ENCODE peak calls at places on chromosomes 12 and 14, in seven cellular contexts. L is AG04449, Y is cardiac muscle cell, R is HCT116, E is K562, I is pancreas, O is HL-60. D is an unnamed sample.
A peak's percentile ranks its signal among the peaks of the same experiment; 100 is the strongest.

GRCh38 chr12:9943244-9943643 is 11.1 kb upstream of the CLEC2A start:
- DNase-seq in L (no peak), Y (no peak), I (no peak), O (no peak), R (no peak), E (no peak), D (no peak)

GRCh38 chr12:115383668-115384067 is 699.7 kb upstream of the TBX3 start:
- DNase-seq in Y (peak; percentile 83), O (no peak), L (no peak), R (no peak), E (no peak), I (no peak), D (no peak)

GRCh38 chr12:74515849-74516248 is 21.8 kb upstream of the ATXN7L3B start:
- DNase-seq in Y (no peak), R (no peak), O (no peak), L (no peak), I (no peak), E (no peak), D (no peak)

GRCh38 chr12:130633771-130634170 is 82.3 kb downstream of the RIMBP2 start:
- DNase-seq in O (no peak), E (no peak), L (no peak), Y (no peak), R (no peak), I (peak; percentile 22), D (no peak)

GRCh38 chr14:28707814-28708213 is 58.8 kb upstream of the FOXG1 start:
- DNase-seq in L (peak; percentile 29), E (no peak), Y (peak; percentile 40), I (no peak), O (no peak), R (no peak), D (peak; percentile 65)

GRCh38 chr12:20601668-20602280 is 93.4 kb upstream of the SLCO1C1 start:
- DNase-seq in I (no peak), R (peak; percentile 46), L (peak; percentile 36), E (no peak), Y (peak; percentile 74), O (no peak), D (no peak)

GRCh38 chr12:105561981-105562726 is 231.7 kb downstream of the C12orf75 start:
- DNase-seq in E (no peak), R (peak; percentile 76), I (no peak), O (no peak), Y (peak; percentile 85), L (peak; percentile 45), D (peak; percentile 54)

GRCh38 chr14:59356783-59357182 is 108.4 kb downstream of the GPR135 start:
- DNase-seq in O (no peak), Y (no peak), E (no peak), R (no peak), I (no peak), L (no peak), D (no peak)

GRCh38 chr14:52077261-52077984 is 8.6 kb upstream of the NID2 start:
- DNase-seq in L (no peak), I (no peak), Y (peak; percentile 49), R (no peak), E (no peak), O (no peak), D (no peak)

GRCh38 chr12:38424436-38424835 is 107.9 kb downstream of the ALG10B start:
- DNase-seq in E (no peak), Y (no peak), O (no peak), R (no peak), L (no peak), I (no peak), D (no peak)

GRCh38 chr14:67510121-67510520 is 21.6 kb upstream of the TMEM229B start:
- DNase-seq in R (no peak), O (no peak), L (no peak), I (no peak), Y (peak; percentile 38), E (no peak), D (no peak)

GRCh38 chr12:84877340-84877739 is 35.3 kb downstream of the SLC6A15 start:
- DNase-seq in O (no peak), E (no peak), R (no peak), Y (no peak), I (no peak), L (no peak), D (no peak)

GRCh38 chr12:119791453-119791852 is 85.7 kb downstream of the CIT start:
- DNase-seq in R (no peak), O (no peak), I (no peak), L (no peak), Y (no peak), E (no peak), D (no peak)

GRCh38 chr14:91202234-91202974 is 42.1 kb downstream of the GPR68 start:
- DNase-seq in E (peak; percentile 73), Y (peak; percentile 81), L (no peak), R (no peak), O (peak; percentile 28), I (no peak), D (no peak)

GRCh38 chr12:131388164-131388795 is 322.6 kb upstream of the SFSWAP start:
- DNase-seq in Y (no peak), L (no peak), I (no peak), R (no peak), O (no peak), E (no peak), D (no peak)

GRCh38 chr12:56104815-56105476 is 587 bp downstream of the PA2G4 start:
- DNase-seq in O (no peak), R (no peak), L (no peak), E (peak; percentile 70), Y (no peak), I (no peak), D (no peak)

GRCh38 chr12:124392991-124393790 is 98.3 kb downstream of the RFLNA start:
- DNase-seq in E (no peak), L (no peak), O (no peak), Y (peak; percentile 93), R (no peak), I (peak; percentile 91), D (peak; percentile 89)

GRCh38 chr12:99259040-99259934 is 388.3 kb upstream of the GARIN6 start:
- DNase-seq in Y (peak; percentile 6), O (no peak), E (no peak), L (no peak), I (no peak), R (no peak), D (no peak)

GRCh38 chr14:75044322-75044721 is 6.9 kb downstream of the MLH3 start:
- DNase-seq in L (peak; percentile 52), O (no peak), R (no peak), E (no peak), Y (peak; percentile 60), I (no peak), D (peak; percentile 47)

DNA sequence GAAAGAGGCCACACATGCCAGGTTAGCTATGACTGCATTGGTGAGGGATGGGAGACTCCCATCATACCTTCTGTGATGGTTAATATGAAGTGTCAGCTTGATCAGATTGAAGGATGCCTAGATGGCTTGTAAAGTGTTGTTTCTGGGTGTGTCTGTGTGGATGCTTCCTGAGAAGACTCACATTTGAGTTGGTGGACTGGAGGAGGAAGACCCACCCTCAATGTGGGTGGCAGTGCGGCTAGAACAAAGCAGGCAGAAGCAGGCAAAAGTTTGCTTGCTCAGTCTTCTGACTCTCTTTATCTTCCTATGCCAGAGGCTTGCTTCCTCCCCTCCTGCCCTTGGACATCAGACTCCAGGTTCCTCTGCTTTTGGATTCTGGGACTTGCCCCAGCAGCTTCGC is 88.2 kb downstream of the SSPN start:
- DNase-seq in Y (no peak), L (no peak), E (no peak), R (no peak), O (no peak), I (no peak), D (no peak)
- H3K4me3 ChIP-seq in Y (no peak overlapping the region), L (no peak overlapping the region), E (no peak overlapping the region), R (no peak overlapping the region), O (no peak overlapping the region), I (no peak overlapping the region), D (no peak overlapping the region)

GRCh38 chr14:76872796-76873432 is 46.7 kb downstream of the LRRC74A start:
- DNase-seq in R (no peak), Y (peak; percentile 61), L (no peak), E (peak; percentile 69), I (peak; percentile 29), O (no peak), D (no peak)

GRCh38 chr14:76867536-76868452 is 41.6 kb downstream of the LRRC74A start:
- DNase-seq in I (no peak), Y (no peak), E (no peak), R (no peak), O (peak; percentile 49), L (no peak), D (no peak)

GRCh38 chr14:76868453-76869170 is 42.4 kb downstream of the LRRC74A start:
- DNase-seq in L (no peak), O (no peak), Y (no peak), E (no peak), R (no peak), I (no peak), D (no peak)

GRCh38 chr14:76866469-76866868 is 40.3 kb downstream of the LRRC74A start:
- DNase-seq in Y (no peak), E (no peak), L (no peak), I (no peak), O (no peak), R (no peak), D (no peak)

DNA sequence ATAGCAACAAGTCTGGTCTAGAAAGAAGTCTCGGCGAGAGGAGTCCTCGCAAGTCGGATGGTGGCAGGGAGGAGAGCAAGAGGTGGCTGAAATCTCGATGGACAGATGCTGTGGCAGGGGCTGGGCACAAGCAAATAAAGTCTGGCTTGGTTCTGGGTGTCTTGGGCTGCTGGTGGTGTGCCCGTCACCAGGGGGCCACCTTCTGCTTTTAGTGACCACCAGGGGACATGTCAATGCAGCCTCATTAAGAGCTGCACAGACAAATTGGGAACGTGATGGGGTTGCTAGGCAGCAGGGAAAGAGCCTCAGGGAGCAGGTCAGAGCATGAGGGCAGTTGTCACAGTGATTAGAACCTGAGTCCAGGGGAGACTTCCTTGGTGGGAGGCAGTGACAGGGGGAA is 43.9 kb downstream of the LRRC74A start:
- DNase-seq in R (no peak), O (no peak), I (no peak), E (no peak), Y (no peak), L (no peak), D (no peak)
- TF ChIP-seq CTCF in R (peak; percentile 61), O (no peak), I (no peak), E (peak; percentile 81), Y (no peak), L (peak; percentile 33), D (peak; percentile 25)

GRCh38 chr12:53954694-53955035 is at the start of gene HOXC12:
- DNase-seq in O (no peak), Y (no peak), E (no peak), I (no peak), R (no peak), L (no peak), D (no peak)
- H3K4me3 ChIP-seq in O (no peak within 1 kb of the TSS), Y (no peak within 1 kb of the TSS), E (no peak within 1 kb of the TSS), I (no peak within 1 kb of the TSS), R (no peak within 1 kb of the TSS), L (peak within 1 kb of the TSS; percentile 18), D (no peak within 1 kb of the TSS)

DNA sequence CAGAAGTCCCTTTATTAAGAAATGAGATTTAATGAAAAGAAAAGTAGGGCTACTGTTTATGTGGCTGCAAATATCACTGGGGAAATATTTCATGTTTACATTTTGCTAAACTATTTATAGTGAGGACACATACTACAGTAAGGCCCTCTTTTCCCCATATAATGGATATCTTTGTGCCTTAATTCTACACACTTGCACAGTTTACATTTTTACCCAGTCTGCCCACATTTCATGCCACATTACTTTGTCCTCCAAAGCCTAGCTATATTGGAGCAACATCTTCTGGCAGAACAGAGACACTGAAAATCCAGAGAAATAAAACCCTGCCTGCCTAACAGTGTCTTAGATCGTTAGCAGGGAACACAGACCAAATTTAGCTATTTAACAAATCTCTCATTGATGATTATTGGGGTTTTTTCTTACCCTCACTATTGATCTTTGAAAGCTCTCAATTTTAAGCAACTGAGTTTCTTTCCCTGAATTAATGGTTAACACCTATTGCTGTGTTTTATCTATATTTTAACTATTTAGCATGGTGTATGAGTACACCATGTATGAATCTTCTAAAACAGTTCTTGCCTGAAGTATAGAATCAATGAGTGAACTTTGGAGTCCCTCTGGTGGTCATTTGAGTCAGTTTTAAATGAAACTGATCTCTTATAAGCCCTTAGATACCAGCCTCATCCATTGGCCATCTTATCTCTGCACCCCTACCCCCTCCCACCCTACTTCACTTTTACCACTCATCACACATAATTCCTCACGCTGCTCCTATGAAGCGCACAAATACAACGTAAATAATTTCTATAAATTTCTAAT is 170.2 kb downstream of the BCAT1 start:
- DNase-seq in E (peak; percentile 63), O (no peak), Y (peak; percentile 75), L (no peak), R (no peak), I (no peak), D (no peak)
- TF ChIP-seq CTCF in E (peak; percentile 36), O (peak; percentile 12), Y (peak; percentile 46), L (peak; percentile 33), R (peak; percentile 20), I (no peak), D (peak; percentile 51)